ENCODE peak calls at places on chromosome 6, in nine cellular contexts. One of them, this sample, is unnamed.

GRCh38 chr6:145074805-145075204 is 660.5 kb downstream of the EPM2A start:
- DNase-seq in LoVo: no peak
- DNase-seq in heart right ventricle: no peak
- DNase-seq in activated T-cell treated with anti-CD3 and anti-CD28 coated beads, Interleukin-2, amount 50 U/mL, for 72 hours: no peak
- DNase-seq in skeletal muscle cell: no peak
- DNase-seq in Calu3: no peak
- DNase-seq in activated CD4-positive, alpha-beta T cell treated with anti-CD3 and anti-CD28 coated beads, Interleukin-2, amount 10 ng/mL, durations not matched to agents 7 days and 5 days: no peak
- DNase-seq in stimulated activated CD4-positive, alpha-beta T cell treated with anti-CD3 and anti-CD28 coated beads, Interleukin-2, amount 100 ng/mL, for 24 hours: no peak
- DNase-seq in GM04503: no peak
- DNase-seq in this sample: no peak

GRCh38 chr6:96570053-96570452 is 7.1 kb downstream of the FHL5 start:
- DNase-seq in Calu3: no peak
- DNase-seq in activated T-cell treated with anti-CD3 and anti-CD28 coated beads, Interleukin-2, amount 50 U/mL, for 72 hours: no peak
- DNase-seq in activated CD4-positive, alpha-beta T cell treated with anti-CD3 and anti-CD28 coated beads, Interleukin-2, amount 10 ng/mL, durations not matched to agents 7 days and 5 days: no peak
- DNase-seq in skeletal muscle cell: no peak
- DNase-seq in LoVo: no peak
- DNase-seq in stimulated activated CD4-positive, alpha-beta T cell treated with anti-CD3 and anti-CD28 coated beads, Interleukin-2, amount 100 ng/mL, for 24 hours: no peak
- DNase-seq in GM04503: no peak
- DNase-seq in heart right ventricle: no peak
- DNase-seq in this sample: no peak

GRCh38 chr6:98572579-98572978 is 261.8 kb upstream of the POU3F2 start:
- DNase-seq in heart right ventricle: no peak
- DNase-seq in activated T-cell treated with anti-CD3 and anti-CD28 coated beads, Interleukin-2, amount 50 U/mL, for 72 hours: no peak
- DNase-seq in Calu3: no peak
- DNase-seq in stimulated activated CD4-positive, alpha-beta T cell treated with anti-CD3 and anti-CD28 coated beads, Interleukin-2, amount 100 ng/mL, for 24 hours: no peak
- DNase-seq in skeletal muscle cell: no peak
- DNase-seq in GM04503: no peak
- DNase-seq in LoVo: no peak
- DNase-seq in activated CD4-positive, alpha-beta T cell treated with anti-CD3 and anti-CD28 coated beads, Interleukin-2, amount 10 ng/mL, durations not matched to agents 7 days and 5 days: no peak
- DNase-seq in this sample: no peak

GRCh38 chr6:15956205-15957106 is 172.4 kb upstream of the MYLIP start:
- DNase-seq in skeletal muscle cell: no peak
- DNase-seq in GM04503: no peak
- DNase-seq in activated CD4-positive, alpha-beta T cell treated with anti-CD3 and anti-CD28 coated beads, Interleukin-2, amount 10 ng/mL, durations not matched to agents 7 days and 5 days: no peak
- DNase-seq in activated T-cell treated with anti-CD3 and anti-CD28 coated beads, Interleukin-2, amount 50 U/mL, for 72 hours: no peak
- DNase-seq in stimulated activated CD4-positive, alpha-beta T cell treated with anti-CD3 and anti-CD28 coated beads, Interleukin-2, amount 100 ng/mL, for 24 hours: no peak
- DNase-seq in LoVo: peak; percentile 41
- DNase-seq in Calu3: peak; percentile 16
- DNase-seq in heart right ventricle: no peak
- DNase-seq in this sample: peak; percentile 5

GRCh38 chr6:53734473-53735299 is 60.1 kb upstream of the LRRC1 start:
- DNase-seq in LoVo: peak; percentile 92
- DNase-seq in heart right ventricle: peak; percentile 29
- DNase-seq in GM04503: peak; percentile 59
- DNase-seq in activated CD4-positive, alpha-beta T cell treated with anti-CD3 and anti-CD28 coated beads, Interleukin-2, amount 10 ng/mL, durations not matched to agents 7 days and 5 days: peak; percentile 14
- DNase-seq in skeletal muscle cell: peak; percentile 52
- DNase-seq in activated T-cell treated with anti-CD3 and anti-CD28 coated beads, Interleukin-2, amount 50 U/mL, for 72 hours: peak; percentile 19
- DNase-seq in stimulated activated CD4-positive, alpha-beta T cell treated with anti-CD3 and anti-CD28 coated beads, Interleukin-2, amount 100 ng/mL, for 24 hours: no peak
- DNase-seq in Calu3: peak; percentile 79
- DNase-seq in this sample: peak; percentile 86

GRCh38 chr6:121791396-121792315 is 356.2 kb downstream of the GJA1 start:
- DNase-seq in heart right ventricle: no peak
- DNase-seq in skeletal muscle cell: peak; percentile 74
- DNase-seq in GM04503: peak; percentile 45
- DNase-seq in Calu3: no peak
- DNase-seq in activated T-cell treated with anti-CD3 and anti-CD28 coated beads, Interleukin-2, amount 50 U/mL, for 72 hours: no peak
- DNase-seq in activated CD4-positive, alpha-beta T cell treated with anti-CD3 and anti-CD28 coated beads, Interleukin-2, amount 10 ng/mL, durations not matched to agents 7 days and 5 days: no peak
- DNase-seq in stimulated activated CD4-positive, alpha-beta T cell treated with anti-CD3 and anti-CD28 coated beads, Interleukin-2, amount 100 ng/mL, for 24 hours: no peak
- DNase-seq in LoVo: no peak
- DNase-seq in this sample: no peak

GRCh38 chr6:161919711-161920110 is 645.9 kb upstream of the AGPAT4 start:
- DNase-seq in heart right ventricle: no peak
- DNase-seq in Calu3: no peak
- DNase-seq in GM04503: no peak
- DNase-seq in LoVo: no peak
- DNase-seq in activated T-cell treated with anti-CD3 and anti-CD28 coated beads, Interleukin-2, amount 50 U/mL, for 72 hours: no peak
- DNase-seq in stimulated activated CD4-positive, alpha-beta T cell treated with anti-CD3 and anti-CD28 coated beads, Interleukin-2, amount 100 ng/mL, for 24 hours: no peak
- DNase-seq in skeletal muscle cell: no peak
- DNase-seq in activated CD4-positive, alpha-beta T cell treated with anti-CD3 and anti-CD28 coated beads, Interleukin-2, amount 10 ng/mL, durations not matched to agents 7 days and 5 days: no peak
- DNase-seq in this sample: no peak

GRCh38 chr6:75199856-75200255 is 6.0 kb downstream of the COL12A1 start:
- DNase-seq in Calu3: no peak
- DNase-seq in activated T-cell treated with anti-CD3 and anti-CD28 coated beads, Interleukin-2, amount 50 U/mL, for 72 hours: no peak
- DNase-seq in GM04503: no peak
- DNase-seq in stimulated activated CD4-positive, alpha-beta T cell treated with anti-CD3 and anti-CD28 coated beads, Interleukin-2, amount 100 ng/mL, for 24 hours: no peak
- DNase-seq in heart right ventricle: no peak
- DNase-seq in LoVo: no peak
- DNase-seq in skeletal muscle cell: no peak
- DNase-seq in activated CD4-positive, alpha-beta T cell treated with anti-CD3 and anti-CD28 coated beads, Interleukin-2, amount 10 ng/mL, durations not matched to agents 7 days and 5 days: no peak
- DNase-seq in this sample: no peak

GRCh38 chr6:97465877-97466710 is 183.1 kb upstream of the MMS22L start:
- DNase-seq in LoVo: no peak
- DNase-seq in skeletal muscle cell: no peak
- DNase-seq in activated T-cell treated with anti-CD3 and anti-CD28 coated beads, Interleukin-2, amount 50 U/mL, for 72 hours: no peak
- DNase-seq in Calu3: no peak
- DNase-seq in stimulated activated CD4-positive, alpha-beta T cell treated with anti-CD3 and anti-CD28 coated beads, Interleukin-2, amount 100 ng/mL, for 24 hours: no peak
- DNase-seq in heart right ventricle: no peak
- DNase-seq in activated CD4-positive, alpha-beta T cell treated with anti-CD3 and anti-CD28 coated beads, Interleukin-2, amount 10 ng/mL, durations not matched to agents 7 days and 5 days: no peak
- DNase-seq in GM04503: no peak
- DNase-seq in this sample: no peak

GRCh38 chr6:168078943-168079405 is at the start of gene FRMD1:
- DNase-seq in skeletal muscle cell: no peak
- DNase-seq in Calu3: no peak
- DNase-seq in activated T-cell treated with anti-CD3 and anti-CD28 coated beads, Interleukin-2, amount 50 U/mL, for 72 hours: no peak
- DNase-seq in LoVo: peak; percentile 56
- DNase-seq in heart right ventricle: no peak
- DNase-seq in GM04503: no peak
- DNase-seq in stimulated activated CD4-positive, alpha-beta T cell treated with anti-CD3 and anti-CD28 coated beads, Interleukin-2, amount 100 ng/mL, for 24 hours: no peak
- DNase-seq in activated CD4-positive, alpha-beta T cell treated with anti-CD3 and anti-CD28 coated beads, Interleukin-2, amount 10 ng/mL, durations not matched to agents 7 days and 5 days: no peak
- DNase-seq in this sample: no peak

GRCh38 chr6:38413097-38413800 is 226.5 kb downstream of the BTBD9 start:
- DNase-seq in heart right ventricle: peak; percentile 10
- DNase-seq in stimulated activated CD4-positive, alpha-beta T cell treated with anti-CD3 and anti-CD28 coated beads, Interleukin-2, amount 100 ng/mL, for 24 hours: no peak
- DNase-seq in LoVo: no peak
- DNase-seq in skeletal muscle cell: no peak
- DNase-seq in Calu3: no peak
- DNase-seq in activated T-cell treated with anti-CD3 and anti-CD28 coated beads, Interleukin-2, amount 50 U/mL, for 72 hours: no peak
- DNase-seq in activated CD4-positive, alpha-beta T cell treated with anti-CD3 and anti-CD28 coated beads, Interleukin-2, amount 10 ng/mL, durations not matched to agents 7 days and 5 days: no peak
- DNase-seq in GM04503: no peak
- DNase-seq in this sample: peak; percentile 5

GRCh38 chr6:147642458-147642857 is 134.0 kb downstream of the SAMD5 start:
- DNase-seq in GM04503: no peak
- DNase-seq in Calu3: no peak
- DNase-seq in skeletal muscle cell: no peak
- DNase-seq in heart right ventricle: no peak
- DNase-seq in LoVo: peak; percentile 48
- DNase-seq in activated CD4-positive, alpha-beta T cell treated with anti-CD3 and anti-CD28 coated beads, Interleukin-2, amount 10 ng/mL, durations not matched to agents 7 days and 5 days: no peak
- DNase-seq in stimulated activated CD4-positive, alpha-beta T cell treated with anti-CD3 and anti-CD28 coated beads, Interleukin-2, amount 100 ng/mL, for 24 hours: no peak
- DNase-seq in activated T-cell treated with anti-CD3 and anti-CD28 coated beads, Interleukin-2, amount 50 U/mL, for 72 hours: no peak
- DNase-seq in this sample: no peak

GRCh38 chr6:84625510-84625909 is 138.9 kb downstream of the TBX18 start:
- DNase-seq in activated CD4-positive, alpha-beta T cell treated with anti-CD3 and anti-CD28 coated beads, Interleukin-2, amount 10 ng/mL, durations not matched to agents 7 days and 5 days: no peak
- DNase-seq in LoVo: no peak
- DNase-seq in GM04503: no peak
- DNase-seq in heart right ventricle: no peak
- DNase-seq in activated T-cell treated with anti-CD3 and anti-CD28 coated beads, Interleukin-2, amount 50 U/mL, for 72 hours: no peak
- DNase-seq in stimulated activated CD4-positive, alpha-beta T cell treated with anti-CD3 and anti-CD28 coated beads, Interleukin-2, amount 100 ng/mL, for 24 hours: no peak
- DNase-seq in Calu3: no peak
- DNase-seq in skeletal muscle cell: no peak
- DNase-seq in this sample: no peak

GRCh38 chr6:135488023-135488422 is 9.5 kb downstream of the AHI1 start:
- DNase-seq in activated T-cell treated with anti-CD3 and anti-CD28 coated beads, Interleukin-2, amount 50 U/mL, for 72 hours: no peak
- DNase-seq in activated CD4-positive, alpha-beta T cell treated with anti-CD3 and anti-CD28 coated beads, Interleukin-2, amount 10 ng/mL, durations not matched to agents 7 days and 5 days: no peak
- DNase-seq in stimulated activated CD4-positive, alpha-beta T cell treated with anti-CD3 and anti-CD28 coated beads, Interleukin-2, amount 100 ng/mL, for 24 hours: no peak
- DNase-seq in skeletal muscle cell: no peak
- DNase-seq in GM04503: peak; percentile 51
- DNase-seq in Calu3: no peak
- DNase-seq in heart right ventricle: no peak
- DNase-seq in LoVo: no peak
- DNase-seq in this sample: peak; percentile 70

GRCh38 chr6:137512768-137513605 is 18.8 kb upstream of the OLIG3 start:
- DNase-seq in heart right ventricle: no peak
- DNase-seq in LoVo: no peak
- DNase-seq in skeletal muscle cell: no peak
- DNase-seq in GM04503: no peak
- DNase-seq in activated CD4-positive, alpha-beta T cell treated with anti-CD3 and anti-CD28 coated beads, Interleukin-2, amount 10 ng/mL, durations not matched to agents 7 days and 5 days: no peak
- DNase-seq in activated T-cell treated with anti-CD3 and anti-CD28 coated beads, Interleukin-2, amount 50 U/mL, for 72 hours: no peak
- DNase-seq in Calu3: no peak
- DNase-seq in stimulated activated CD4-positive, alpha-beta T cell treated with anti-CD3 and anti-CD28 coated beads, Interleukin-2, amount 100 ng/mL, for 24 hours: no peak
- DNase-seq in this sample: no peak

GRCh38 chr6:131510094-131510493 is 62.9 kb upstream of the ARG1 start:
- DNase-seq in activated T-cell treated with anti-CD3 and anti-CD28 coated beads, Interleukin-2, amount 50 U/mL, for 72 hours: no peak
- DNase-seq in skeletal muscle cell: no peak
- DNase-seq in heart right ventricle: no peak
- DNase-seq in LoVo: no peak
- DNase-seq in activated CD4-positive, alpha-beta T cell treated with anti-CD3 and anti-CD28 coated beads, Interleukin-2, amount 10 ng/mL, durations not matched to agents 7 days and 5 days: no peak
- DNase-seq in Calu3: no peak
- DNase-seq in GM04503: no peak
- DNase-seq in stimulated activated CD4-positive, alpha-beta T cell treated with anti-CD3 and anti-CD28 coated beads, Interleukin-2, amount 100 ng/mL, for 24 hours: no peak
- DNase-seq in this sample: no peak

GRCh38 chr6:143676437-143677045 is 1.2 kb upstream of the PHACTR2 start:
- DNase-seq in activated CD4-positive, alpha-beta T cell treated with anti-CD3 and anti-CD28 coated beads, Interleukin-2, amount 10 ng/mL, durations not matched to agents 7 days and 5 days: no peak
- DNase-seq in GM04503: no peak
- DNase-seq in Calu3: no peak
- DNase-seq in stimulated activated CD4-positive, alpha-beta T cell treated with anti-CD3 and anti-CD28 coated beads, Interleukin-2, amount 100 ng/mL, for 24 hours: no peak
- DNase-seq in heart right ventricle: no peak
- DNase-seq in activated T-cell treated with anti-CD3 and anti-CD28 coated beads, Interleukin-2, amount 50 U/mL, for 72 hours: no peak
- DNase-seq in skeletal muscle cell: no peak
- DNase-seq in LoVo: no peak
- DNase-seq in this sample: no peak

GRCh38 chr6:29705389-29706231 is 17.6 kb upstream of the HLA-F start:
- DNase-seq in GM04503: peak; percentile 11
- DNase-seq in activated T-cell treated with anti-CD3 and anti-CD28 coated beads, Interleukin-2, amount 50 U/mL, for 72 hours: no peak
- DNase-seq in activated CD4-positive, alpha-beta T cell treated with anti-CD3 and anti-CD28 coated beads, Interleukin-2, amount 10 ng/mL, durations not matched to agents 7 days and 5 days: peak; percentile 41
- DNase-seq in skeletal muscle cell: peak; percentile 4
- DNase-seq in LoVo: peak; percentile 54
- DNase-seq in Calu3: peak; percentile 64
- DNase-seq in heart right ventricle: peak; percentile 52
- DNase-seq in stimulated activated CD4-positive, alpha-beta T cell treated with anti-CD3 and anti-CD28 coated beads, Interleukin-2, amount 100 ng/mL, for 24 hours: no peak
- DNase-seq in this sample: peak; percentile 66

GRCh38 chr6:4380881-4381281 is 245.5 kb upstream of the ECI2 start:
- DNase-seq in activated CD4-positive, alpha-beta T cell treated with anti-CD3 and anti-CD28 coated beads, Interleukin-2, amount 10 ng/mL, durations not matched to agents 7 days and 5 days: no peak
- DNase-seq in GM04503: no peak
- DNase-seq in heart right ventricle: no peak
- DNase-seq in skeletal muscle cell: no peak
- DNase-seq in Calu3: no peak
- DNase-seq in activated T-cell treated with anti-CD3 and anti-CD28 coated beads, Interleukin-2, amount 50 U/mL, for 72 hours: no peak
- DNase-seq in LoVo: no peak
- DNase-seq in stimulated activated CD4-positive, alpha-beta T cell treated with anti-CD3 and anti-CD28 coated beads, Interleukin-2, amount 100 ng/mL, for 24 hours: no peak
- DNase-seq in this sample: no peak

GRCh38 chr6:14265049-14266021 is 147.8 kb downstream of the CD83 start:
- DNase-seq in LoVo: no peak
- DNase-seq in stimulated activated CD4-positive, alpha-beta T cell treated with anti-CD3 and anti-CD28 coated beads, Interleukin-2, amount 100 ng/mL, for 24 hours: no peak
- DNase-seq in activated T-cell treated with anti-CD3 and anti-CD28 coated beads, Interleukin-2, amount 50 U/mL, for 72 hours: no peak
- DNase-seq in activated CD4-positive, alpha-beta T cell treated with anti-CD3 and anti-CD28 coated beads, Interleukin-2, amount 10 ng/mL, durations not matched to agents 7 days and 5 days: no peak
- DNase-seq in skeletal muscle cell: no peak
- DNase-seq in GM04503: no peak
- DNase-seq in heart right ventricle: no peak
- DNase-seq in Calu3: no peak
- DNase-seq in this sample: no peak

GRCh38 chr6:154197176-154197850 is 158.3 kb downstream of the OPRM1 start:
- DNase-seq in stimulated activated CD4-positive, alpha-beta T cell treated with anti-CD3 and anti-CD28 coated beads, Interleukin-2, amount 100 ng/mL, for 24 hours: no peak
- DNase-seq in activated CD4-positive, alpha-beta T cell treated with anti-CD3 and anti-CD28 coated beads, Interleukin-2, amount 10 ng/mL, durations not matched to agents 7 days and 5 days: no peak
- DNase-seq in heart right ventricle: no peak
- DNase-seq in Calu3: no peak
- DNase-seq in GM04503: peak; percentile 14
- DNase-seq in LoVo: no peak
- DNase-seq in skeletal muscle cell: peak; percentile 3
- DNase-seq in activated T-cell treated with anti-CD3 and anti-CD28 coated beads, Interleukin-2, amount 50 U/mL, for 72 hours: no peak
- DNase-seq in this sample: peak; percentile 6

GRCh38 chr6:157764346-157765068 is 58.5 kb upstream of the SNX9 start:
- DNase-seq in heart right ventricle: peak; percentile 71
- DNase-seq in skeletal muscle cell: peak; percentile 100
- DNase-seq in Calu3: peak; percentile 85
- DNase-seq in activated T-cell treated with anti-CD3 and anti-CD28 coated beads, Interleukin-2, amount 50 U/mL, for 72 hours: peak; percentile 84
- DNase-seq in activated CD4-positive, alpha-beta T cell treated with anti-CD3 and anti-CD28 coated beads, Interleukin-2, amount 10 ng/mL, durations not matched to agents 7 days and 5 days: peak; percentile 84
- DNase-seq in stimulated activated CD4-positive, alpha-beta T cell treated with anti-CD3 and anti-CD28 coated beads, Interleukin-2, amount 100 ng/mL, for 24 hours: peak; percentile 86
- DNase-seq in LoVo: peak; percentile 94
- DNase-seq in GM04503: peak; percentile 100
- DNase-seq in this sample: peak; percentile 98

GRCh38 chr6:14665827-14666724 is 548.5 kb downstream of the CD83 start:
- DNase-seq in activated CD4-positive, alpha-beta T cell treated with anti-CD3 and anti-CD28 coated beads, Interleukin-2, amount 10 ng/mL, durations not matched to agents 7 days and 5 days: no peak
- DNase-seq in Calu3: no peak
- DNase-seq in GM04503: peak; percentile 57
- DNase-seq in skeletal muscle cell: peak; percentile 100
- DNase-seq in activated T-cell treated with anti-CD3 and anti-CD28 coated beads, Interleukin-2, amount 50 U/mL, for 72 hours: peak; percentile 84
- DNase-seq in heart right ventricle: no peak
- DNase-seq in stimulated activated CD4-positive, alpha-beta T cell treated with anti-CD3 and anti-CD28 coated beads, Interleukin-2, amount 100 ng/mL, for 24 hours: peak; percentile 39
- DNase-seq in LoVo: no peak
- DNase-seq in this sample: no peak

GRCh38 chr6:147707524-147707923 is 199.0 kb downstream of the SAMD5 start:
- DNase-seq in heart right ventricle: no peak
- DNase-seq in GM04503: no peak
- DNase-seq in stimulated activated CD4-positive, alpha-beta T cell treated with anti-CD3 and anti-CD28 coated beads, Interleukin-2, amount 100 ng/mL, for 24 hours: no peak
- DNase-seq in skeletal muscle cell: no peak
- DNase-seq in Calu3: no peak
- DNase-seq in LoVo: peak; percentile 71
- DNase-seq in activated CD4-positive, alpha-beta T cell treated with anti-CD3 and anti-CD28 coated beads, Interleukin-2, amount 10 ng/mL, durations not matched to agents 7 days and 5 days: no peak
- DNase-seq in activated T-cell treated with anti-CD3 and anti-CD28 coated beads, Interleukin-2, amount 50 U/mL, for 72 hours: no peak
- DNase-seq in this sample: no peak

GRCh38 chr6:4957521-4958231 is 46.2 kb downstream of the RPP40 start:
- DNase-seq in activated CD4-positive, alpha-beta T cell treated with anti-CD3 and anti-CD28 coated beads, Interleukin-2, amount 10 ng/mL, durations not matched to agents 7 days and 5 days: no peak
- DNase-seq in activated T-cell treated with anti-CD3 and anti-CD28 coated beads, Interleukin-2, amount 50 U/mL, for 72 hours: no peak
- DNase-seq in stimulated activated CD4-positive, alpha-beta T cell treated with anti-CD3 and anti-CD28 coated beads, Interleukin-2, amount 100 ng/mL, for 24 hours: no peak
- DNase-seq in heart right ventricle: no peak
- DNase-seq in skeletal muscle cell: no peak
- DNase-seq in GM04503: no peak
- DNase-seq in Calu3: peak; percentile 3
- DNase-seq in LoVo: no peak
- DNase-seq in this sample: no peak

GRCh38 chr6:145756170-145756662 is 20.9 kb upstream of the EPM2A start:
- DNase-seq in stimulated activated CD4-positive, alpha-beta T cell treated with anti-CD3 and anti-CD28 coated beads, Interleukin-2, amount 100 ng/mL, for 24 hours: no peak
- DNase-seq in LoVo: peak; percentile 42
- DNase-seq in Calu3: peak; percentile 57
- DNase-seq in activated CD4-positive, alpha-beta T cell treated with anti-CD3 and anti-CD28 coated beads, Interleukin-2, amount 10 ng/mL, durations not matched to agents 7 days and 5 days: no peak
- DNase-seq in heart right ventricle: peak; percentile 40
- DNase-seq in activated T-cell treated with anti-CD3 and anti-CD28 coated beads, Interleukin-2, amount 50 U/mL, for 72 hours: no peak
- DNase-seq in GM04503: peak; percentile 87
- DNase-seq in skeletal muscle cell: peak; percentile 97
- DNase-seq in this sample: peak; percentile 24

GRCh38 chr6:3063733-3064700 is 4.3 kb upstream of the RIPK1 start:
- DNase-seq in heart right ventricle: peak; percentile 95
- DNase-seq in activated T-cell treated with anti-CD3 and anti-CD28 coated beads, Interleukin-2, amount 50 U/mL, for 72 hours: peak; percentile 96
- DNase-seq in skeletal muscle cell: no peak
- DNase-seq in Calu3: peak; percentile 83
- DNase-seq in GM04503: peak; percentile 69
- DNase-seq in LoVo: peak; percentile 93
- DNase-seq in stimulated activated CD4-positive, alpha-beta T cell treated with anti-CD3 and anti-CD28 coated beads, Interleukin-2, amount 100 ng/mL, for 24 hours: peak; percentile 90
- DNase-seq in activated CD4-positive, alpha-beta T cell treated with anti-CD3 and anti-CD28 coated beads, Interleukin-2, amount 10 ng/mL, durations not matched to agents 7 days and 5 days: peak; percentile 92
- DNase-seq in this sample: peak; percentile 93

GRCh38 chr6:143673638-143674037 is 4.1 kb upstream of the PHACTR2 start:
- DNase-seq in heart right ventricle: no peak
- DNase-seq in skeletal muscle cell: peak; percentile 46
- DNase-seq in activated CD4-positive, alpha-beta T cell treated with anti-CD3 and anti-CD28 coated beads, Interleukin-2, amount 10 ng/mL, durations not matched to agents 7 days and 5 days: no peak
- DNase-seq in stimulated activated CD4-positive, alpha-beta T cell treated with anti-CD3 and anti-CD28 coated beads, Interleukin-2, amount 100 ng/mL, for 24 hours: no peak
- DNase-seq in Calu3: peak; percentile 63
- DNase-seq in GM04503: peak; percentile 62
- DNase-seq in activated T-cell treated with anti-CD3 and anti-CD28 coated beads, Interleukin-2, amount 50 U/mL, for 72 hours: no peak
- DNase-seq in LoVo: peak; percentile 80
- DNase-seq in this sample: peak; percentile 72

GRCh38 chr6:21467091-21467490 is 126.5 kb upstream of the SOX4 start:
- DNase-seq in heart right ventricle: no peak
- DNase-seq in Calu3: no peak
- DNase-seq in stimulated activated CD4-positive, alpha-beta T cell treated with anti-CD3 and anti-CD28 coated beads, Interleukin-2, amount 100 ng/mL, for 24 hours: no peak
- DNase-seq in activated T-cell treated with anti-CD3 and anti-CD28 coated beads, Interleukin-2, amount 50 U/mL, for 72 hours: no peak
- DNase-seq in GM04503: no peak
- DNase-seq in activated CD4-positive, alpha-beta T cell treated with anti-CD3 and anti-CD28 coated beads, Interleukin-2, amount 10 ng/mL, durations not matched to agents 7 days and 5 days: no peak
- DNase-seq in skeletal muscle cell: no peak
- DNase-seq in LoVo: no peak
- DNase-seq in this sample: no peak